ENCODE peak calls at places on chromosomes 2 and 18, in seven cellular contexts. One of them, this sample, is unnamed.

GRCh38 chr2:188324067-188324466 is 32.4 kb downstream of the GULP1 start:
- DNase-seq in ovary: no peak
- DNase-seq in brain microvascular endothelial cell: no peak
- DNase-seq in BJ: no peak
- DNase-seq in neural progenitor cell: no peak
- DNase-seq in AG10803: no peak
- DNase-seq in esophagus muscularis mucosa: no peak
- DNase-seq in this sample: no peak

GRCh38 chr18:10421859-10422258 is 32.6 kb upstream of the APCDD1 start:
- DNase-seq in ovary: no peak
- DNase-seq in brain microvascular endothelial cell: no peak
- DNase-seq in BJ: no peak
- DNase-seq in neural progenitor cell: no peak
- DNase-seq in AG10803: peak; percentile 84
- DNase-seq in esophagus muscularis mucosa: no peak
- DNase-seq in this sample: peak; percentile 60

GRCh38 chr2:174753038-174753633 is 11.1 kb downstream of the CHRNA1 start:
- DNase-seq in ovary: no peak
- DNase-seq in brain microvascular endothelial cell: no peak
- DNase-seq in BJ: no peak
- DNase-seq in neural progenitor cell: no peak
- DNase-seq in AG10803: no peak
- DNase-seq in esophagus muscularis mucosa: no peak
- DNase-seq in this sample: no peak

GRCh38 chr18:25594351-25594750 is 242.4 kb upstream of the ZNF521 start:
- DNase-seq in ovary: no peak
- DNase-seq in brain microvascular endothelial cell: peak; percentile 51
- DNase-seq in BJ: no peak
- DNase-seq in neural progenitor cell: no peak
- DNase-seq in AG10803: no peak
- DNase-seq in esophagus muscularis mucosa: no peak
- DNase-seq in this sample: no peak

GRCh38 chr18:22336406-22336805 is 81.3 kb downstream of the CTAGE1 start:
- DNase-seq in ovary: no peak
- DNase-seq in brain microvascular endothelial cell: no peak
- DNase-seq in BJ: no peak
- DNase-seq in neural progenitor cell: no peak
- DNase-seq in AG10803: no peak
- DNase-seq in esophagus muscularis mucosa: no peak
- DNase-seq in this sample: no peak

GRCh38 chr2:127014224-127014623 is 92.7 kb downstream of the BIN1 start:
- DNase-seq in ovary: no peak
- DNase-seq in brain microvascular endothelial cell: no peak
- DNase-seq in BJ: no peak
- DNase-seq in neural progenitor cell: no peak
- DNase-seq in AG10803: no peak
- DNase-seq in esophagus muscularis mucosa: peak; percentile 81
- DNase-seq in this sample: peak; percentile 46

GRCh38 chr2:40372278-40372580 is 79.7 kb downstream of the SLC8A1 start:
- DNase-seq in ovary: no peak
- DNase-seq in brain microvascular endothelial cell: no peak
- DNase-seq in BJ: no peak
- DNase-seq in neural progenitor cell: no peak
- DNase-seq in AG10803: no peak
- DNase-seq in esophagus muscularis mucosa: no peak
- DNase-seq in this sample: no peak

GRCh38 chr2:180707867-180708205 is 272.6 kb upstream of the UBE2E3 start:
- DNase-seq in ovary: no peak
- DNase-seq in brain microvascular endothelial cell: peak; percentile 86
- DNase-seq in BJ: peak; percentile 26
- DNase-seq in neural progenitor cell: peak; percentile 60
- DNase-seq in AG10803: peak; percentile 90
- DNase-seq in esophagus muscularis mucosa: no peak
- DNase-seq in this sample: no peak

GRCh38 chr2:30300122-30300455 is 68.8 kb downstream of the LBH start:
- DNase-seq in ovary: no peak
- DNase-seq in brain microvascular endothelial cell: no peak
- DNase-seq in BJ: no peak
- DNase-seq in neural progenitor cell: no peak
- DNase-seq in AG10803: no peak
- DNase-seq in esophagus muscularis mucosa: no peak
- DNase-seq in this sample: no peak

GRCh38 chr18:11488175-11488574 is 121.2 kb upstream of the SLC35G4 start:
- DNase-seq in ovary: no peak
- DNase-seq in brain microvascular endothelial cell: peak; percentile 63
- DNase-seq in BJ: no peak
- DNase-seq in neural progenitor cell: no peak
- DNase-seq in AG10803: peak; percentile 59
- DNase-seq in esophagus muscularis mucosa: no peak
- DNase-seq in this sample: no peak

GRCh38 chr2:164150601-164151000 is 414.8 kb upstream of the FIGN start:
- DNase-seq in ovary: no peak
- DNase-seq in brain microvascular endothelial cell: no peak
- DNase-seq in BJ: no peak
- DNase-seq in neural progenitor cell: no peak
- DNase-seq in AG10803: peak; percentile 22
- DNase-seq in esophagus muscularis mucosa: no peak
- DNase-seq in this sample: no peak

DNA sequence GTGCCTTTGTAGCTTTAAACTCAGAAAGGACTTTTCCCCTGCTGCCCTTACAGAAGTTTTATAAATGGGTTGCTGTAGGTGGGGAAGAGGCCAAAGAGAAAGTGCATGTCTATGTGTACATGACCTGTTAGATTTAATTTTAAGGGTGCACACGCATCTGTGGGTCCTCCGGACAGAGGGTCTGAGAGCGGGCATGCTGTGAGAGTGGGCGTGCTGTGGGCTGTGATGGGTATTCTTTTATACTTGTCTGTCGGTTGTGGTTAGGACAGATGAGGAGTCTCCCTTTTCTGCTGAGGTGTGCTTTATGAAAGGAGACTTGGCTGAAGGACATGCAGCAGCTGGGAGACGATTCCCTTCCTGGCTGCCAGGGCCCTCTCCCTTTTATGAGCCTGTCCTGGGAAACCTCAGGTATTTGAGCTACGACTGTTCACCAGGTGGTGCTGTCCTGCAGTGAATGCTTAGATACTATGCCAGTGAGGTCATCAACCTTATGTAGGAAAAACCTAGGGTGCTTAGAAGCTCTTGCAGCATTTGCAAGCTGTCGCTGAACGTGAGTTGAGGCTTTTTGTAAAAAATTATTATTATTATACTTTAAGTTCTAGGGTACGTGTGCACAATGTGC is 67.5 kb downstream of the TANC1 start:
- DNase-seq in ovary: no peak
- DNase-seq in brain microvascular endothelial cell: peak; percentile 41
- DNase-seq in BJ: no peak
- DNase-seq in neural progenitor cell: peak; percentile 53
- DNase-seq in AG10803: peak; percentile 42
- DNase-seq in esophagus muscularis mucosa: peak; percentile 85
- DNase-seq in this sample: no peak
- TF ChIP-seq CTCF in ovary: no peak
- TF ChIP-seq CTCF in brain microvascular endothelial cell: peak; percentile 61
- TF ChIP-seq CTCF in BJ: peak; percentile 12
- TF ChIP-seq CTCF in neural progenitor cell: peak; percentile 38
- TF ChIP-seq CTCF in AG10803: peak; percentile 11
- TF ChIP-seq CTCF in esophagus muscularis mucosa: no peak
- TF ChIP-seq CTCF in this sample: peak; percentile 28

GRCh38 chr2:120568975-120569268 is 166.7 kb upstream of the GLI2 start:
- DNase-seq in ovary: no peak
- DNase-seq in brain microvascular endothelial cell: no peak
- DNase-seq in BJ: no peak
- DNase-seq in neural progenitor cell: no peak
- DNase-seq in AG10803: no peak
- DNase-seq in esophagus muscularis mucosa: no peak
- DNase-seq in this sample: no peak

GRCh38 chr2:120565929-120566328 is 169.7 kb upstream of the GLI2 start:
- DNase-seq in ovary: no peak
- DNase-seq in brain microvascular endothelial cell: no peak
- DNase-seq in BJ: no peak
- DNase-seq in neural progenitor cell: no peak
- DNase-seq in AG10803: no peak
- DNase-seq in esophagus muscularis mucosa: no peak
- DNase-seq in this sample: no peak

GRCh38 chr2:120566331-120567035 is 169.2 kb upstream of the GLI2 start:
- DNase-seq in ovary: peak; percentile 46
- DNase-seq in brain microvascular endothelial cell: peak; percentile 98
- DNase-seq in BJ: no peak
- DNase-seq in neural progenitor cell: no peak
- DNase-seq in AG10803: no peak
- DNase-seq in esophagus muscularis mucosa: no peak
- DNase-seq in this sample: no peak

GRCh38 chr2:120568089-120568974 is 167.3 kb upstream of the GLI2 start:
- DNase-seq in ovary: no peak
- DNase-seq in brain microvascular endothelial cell: no peak
- DNase-seq in BJ: no peak
- DNase-seq in neural progenitor cell: no peak
- DNase-seq in AG10803: no peak
- DNase-seq in esophagus muscularis mucosa: no peak
- DNase-seq in this sample: no peak

DNA sequence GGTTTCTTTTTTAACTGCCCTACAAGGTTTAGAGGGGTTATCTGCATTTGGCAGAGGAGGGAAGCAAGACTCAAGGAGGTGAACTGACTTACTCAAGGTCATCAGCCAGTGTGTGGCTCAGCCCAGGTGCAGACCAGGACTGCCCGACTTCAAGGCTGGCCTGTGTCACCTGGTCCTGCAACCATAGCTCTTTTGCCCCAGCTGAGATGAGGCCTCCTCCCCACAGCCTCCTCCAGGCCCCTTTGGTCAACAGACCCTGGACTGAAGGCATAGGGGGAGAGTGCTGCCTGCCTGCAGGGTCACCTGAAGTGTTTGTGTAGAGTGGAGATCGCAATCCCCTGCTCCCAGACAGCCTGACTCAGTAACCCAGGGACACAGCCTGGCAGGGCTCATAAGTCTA is 168.5 kb upstream of the GLI2 start:
- DNase-seq in ovary: no peak
- DNase-seq in brain microvascular endothelial cell: no peak
- DNase-seq in BJ: no peak
- DNase-seq in neural progenitor cell: no peak
- DNase-seq in AG10803: no peak
- DNase-seq in esophagus muscularis mucosa: no peak
- DNase-seq in this sample: no peak
- TF ChIP-seq CTCF in ovary: no peak
- TF ChIP-seq CTCF in brain microvascular endothelial cell: no peak
- TF ChIP-seq CTCF in BJ: no peak
- TF ChIP-seq CTCF in neural progenitor cell: no peak
- TF ChIP-seq CTCF in AG10803: no peak
- TF ChIP-seq CTCF in esophagus muscularis mucosa: no peak
- TF ChIP-seq CTCF in this sample: no peak

GRCh38 chr2:233794128-233794658 is 16.1 kb downstream of the MROH2A start:
- DNase-seq in ovary: no peak
- DNase-seq in brain microvascular endothelial cell: no peak
- DNase-seq in BJ: no peak
- DNase-seq in neural progenitor cell: no peak
- DNase-seq in AG10803: no peak
- DNase-seq in esophagus muscularis mucosa: no peak
- DNase-seq in this sample: peak; percentile 65

GRCh38 chr2:233792720-233793119 is 14.6 kb downstream of the MROH2A start:
- DNase-seq in ovary: no peak
- DNase-seq in brain microvascular endothelial cell: no peak
- DNase-seq in BJ: no peak
- DNase-seq in neural progenitor cell: no peak
- DNase-seq in AG10803: no peak
- DNase-seq in esophagus muscularis mucosa: no peak
- DNase-seq in this sample: no peak

GRCh38 chr2:233795735-233796171 is 17.6 kb downstream of the MROH2A start:
- DNase-seq in ovary: no peak
- DNase-seq in brain microvascular endothelial cell: no peak
- DNase-seq in BJ: no peak
- DNase-seq in neural progenitor cell: no peak
- DNase-seq in AG10803: no peak
- DNase-seq in esophagus muscularis mucosa: no peak
- DNase-seq in this sample: peak; percentile 80

GRCh38 chr2:233791883-233792329 is 13.8 kb downstream of the MROH2A start:
- DNase-seq in ovary: no peak
- DNase-seq in brain microvascular endothelial cell: no peak
- DNase-seq in BJ: no peak
- DNase-seq in neural progenitor cell: no peak
- DNase-seq in AG10803: no peak
- DNase-seq in esophagus muscularis mucosa: no peak
- DNase-seq in this sample: peak; percentile 74

DNA sequence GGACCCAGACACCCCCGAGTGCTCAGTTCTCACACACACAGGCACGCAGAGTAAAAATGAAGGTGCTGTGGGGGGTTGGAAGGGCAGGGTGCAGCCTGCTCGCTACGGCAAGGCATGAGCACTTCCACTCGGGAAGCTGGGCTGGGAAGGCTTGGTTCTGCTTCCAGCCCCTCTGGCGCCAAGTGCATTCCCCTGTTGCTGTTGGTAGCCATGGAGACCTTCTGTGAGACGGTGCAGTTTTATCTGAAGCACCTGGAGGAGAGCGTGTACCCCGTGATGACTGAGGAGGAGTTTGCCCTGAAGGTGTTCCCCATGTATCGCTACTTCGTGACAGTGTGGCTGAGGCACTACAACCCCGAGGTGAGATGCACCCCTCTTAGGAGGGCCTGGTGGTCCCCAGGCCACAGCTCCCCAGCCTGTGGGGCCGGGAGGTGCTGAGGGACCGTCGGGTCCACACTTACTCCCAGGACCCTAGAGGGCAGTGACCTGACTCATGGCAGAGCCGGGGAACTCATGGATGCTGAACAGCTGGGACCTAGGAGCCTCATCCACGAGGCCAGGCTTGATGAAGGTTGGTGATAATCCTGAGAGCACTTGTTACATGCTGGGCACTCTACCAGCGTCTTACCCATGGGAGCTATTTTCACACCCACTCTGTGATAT is 15.5 kb downstream of the MROH2A start:
- DNase-seq in ovary: no peak
- DNase-seq in brain microvascular endothelial cell: no peak
- DNase-seq in BJ: no peak
- DNase-seq in neural progenitor cell: no peak
- DNase-seq in AG10803: no peak
- DNase-seq in esophagus muscularis mucosa: no peak
- DNase-seq in this sample: peak; percentile 75
- TF ChIP-seq CTCF in ovary: no peak
- TF ChIP-seq CTCF in brain microvascular endothelial cell: no peak
- TF ChIP-seq CTCF in BJ: no peak
- TF ChIP-seq CTCF in neural progenitor cell: no peak
- TF ChIP-seq CTCF in AG10803: no peak
- TF ChIP-seq CTCF in esophagus muscularis mucosa: no peak
- TF ChIP-seq CTCF in this sample: no peak

DNA sequence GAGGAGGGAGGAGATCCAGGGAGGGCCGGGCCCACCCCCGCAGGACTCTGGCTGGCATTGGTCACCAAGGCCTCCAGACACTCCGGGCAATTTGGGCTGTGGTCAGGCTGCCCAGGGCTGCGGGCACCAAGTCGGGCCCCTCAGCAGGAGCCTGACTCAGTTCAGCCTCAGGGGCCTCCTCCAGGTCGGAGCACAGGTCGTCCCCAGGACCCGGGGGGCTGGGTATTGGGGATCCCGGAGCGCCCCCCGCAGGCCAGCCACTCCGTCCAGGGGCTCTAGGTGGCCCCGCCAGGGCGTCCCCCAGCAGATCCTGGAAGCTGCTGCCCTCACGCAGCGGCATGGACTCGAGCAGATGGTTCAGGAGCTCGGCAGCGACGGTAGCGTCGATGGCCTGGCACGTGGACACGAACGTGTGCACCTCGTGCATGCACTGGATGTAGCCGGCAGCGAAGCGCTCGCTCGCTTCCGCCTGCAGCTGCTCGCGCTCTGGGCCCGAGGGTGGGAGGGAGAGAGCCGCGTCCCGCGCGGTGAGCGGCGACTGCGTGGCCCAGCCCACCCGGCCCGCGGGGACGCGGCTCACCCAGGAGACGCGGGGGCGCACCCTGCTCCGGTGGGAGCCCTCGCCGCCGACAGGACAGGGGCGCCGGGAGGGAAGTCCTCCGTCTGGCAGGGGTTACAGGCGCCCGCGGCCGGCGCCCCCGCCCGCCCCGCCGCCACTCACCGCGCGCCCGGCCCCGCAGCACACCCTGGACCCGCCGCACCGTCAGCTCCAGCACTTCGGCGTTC is 879 bp downstream of the HES6 start:
- DNase-seq in ovary: no peak
- DNase-seq in brain microvascular endothelial cell: no peak
- DNase-seq in BJ: no peak
- DNase-seq in neural progenitor cell: peak; percentile 49
- DNase-seq in AG10803: no peak
- DNase-seq in esophagus muscularis mucosa: no peak
- DNase-seq in this sample: no peak
- TF ChIP-seq CTCF in ovary: no peak
- TF ChIP-seq CTCF in brain microvascular endothelial cell: no peak
- TF ChIP-seq CTCF in BJ: no peak
- TF ChIP-seq CTCF in neural progenitor cell: peak; percentile 7
- TF ChIP-seq CTCF in AG10803: no peak
- TF ChIP-seq CTCF in esophagus muscularis mucosa: no peak
- TF ChIP-seq CTCF in this sample: no peak